ENCODE peak calls at places on chromosomes 11 and 22, in six cellular contexts. One of them, this sample, is unnamed.
A peak's percentile ranks its signal among the peaks of the same experiment; 100 is the strongest.

GRCh38 chr11:36123353-36124220 is 165.6 kb downstream of the COMMD9 start:
- DNase-seq in hepatic stellate cell: no peak
- DNase-seq in thoracic aorta: no peak
- DNase-seq in substantia nigra: peak; percentile 77
- DNase-seq in kidney glomerular epithelial cell: no peak
- DNase-seq in Caco-2: no peak
- DNase-seq in this sample: no peak

GRCh38 chr22:21567456-21568206 is at the start of gene UBE2L3:
- DNase-seq in thoracic aorta: peak; percentile 56
- DNase-seq in Caco-2: peak; percentile 90
- DNase-seq in substantia nigra: peak; percentile 78
- DNase-seq in kidney glomerular epithelial cell: peak; percentile 49
- DNase-seq in hepatic stellate cell: peak; percentile 88
- DNase-seq in this sample: no peak

GRCh38 chr11:73761403-73761945 is 600 bp upstream of the RAB6A start:
- DNase-seq in substantia nigra: no peak
- DNase-seq in thoracic aorta: no peak
- DNase-seq in kidney glomerular epithelial cell: no peak
- DNase-seq in Caco-2: no peak
- DNase-seq in hepatic stellate cell: no peak
- DNase-seq in this sample: no peak

GRCh38 chr11:65021509-65021908 is 5.7 kb upstream of the SNX15 start:
- DNase-seq in substantia nigra: no peak
- DNase-seq in thoracic aorta: no peak
- DNase-seq in hepatic stellate cell: no peak
- DNase-seq in kidney glomerular epithelial cell: no peak
- DNase-seq in Caco-2: no peak
- DNase-seq in this sample: no peak

GRCh38 chr11:98740335-98740734 is 280.4 kb upstream of the CNTN5 start:
- DNase-seq in thoracic aorta: no peak
- DNase-seq in substantia nigra: no peak
- DNase-seq in kidney glomerular epithelial cell: no peak
- DNase-seq in hepatic stellate cell: no peak
- DNase-seq in Caco-2: no peak
- DNase-seq in this sample: no peak

GRCh38 chr11:67663515-67664212 is 10.8 kb downstream of the ALDH3B2 start:
- DNase-seq in Caco-2: no peak
- DNase-seq in kidney glomerular epithelial cell: no peak
- DNase-seq in substantia nigra: no peak
- DNase-seq in hepatic stellate cell: peak; percentile 5
- DNase-seq in thoracic aorta: no peak
- DNase-seq in this sample: no peak

GRCh38 chr22:25488244-25489020 is 76.0 kb upstream of the GRK3 start:
- DNase-seq in substantia nigra: peak; percentile 26
- DNase-seq in thoracic aorta: peak; percentile 9
- DNase-seq in kidney glomerular epithelial cell: peak; percentile 99
- DNase-seq in Caco-2: no peak
- DNase-seq in hepatic stellate cell: peak; percentile 29
- DNase-seq in this sample: peak; percentile 86

GRCh38 chr11:36360833-36361232 is 64.7 kb downstream of the PRR5L start:
- DNase-seq in Caco-2: no peak
- DNase-seq in hepatic stellate cell: no peak
- DNase-seq in thoracic aorta: no peak
- DNase-seq in substantia nigra: no peak
- DNase-seq in kidney glomerular epithelial cell: no peak
- DNase-seq in this sample: no peak

GRCh38 chr11:76626921-76627391 is 43.6 kb downstream of the LRRC32 start:
- DNase-seq in kidney glomerular epithelial cell: no peak
- DNase-seq in thoracic aorta: no peak
- DNase-seq in substantia nigra: no peak
- DNase-seq in hepatic stellate cell: no peak
- DNase-seq in Caco-2: no peak
- DNase-seq in this sample: no peak

GRCh38 chr11:46322759-46323158 is 24.5 kb upstream of the DGKZ start:
- DNase-seq in Caco-2: peak; percentile 29
- DNase-seq in substantia nigra: no peak
- DNase-seq in thoracic aorta: no peak
- DNase-seq in hepatic stellate cell: no peak
- DNase-seq in kidney glomerular epithelial cell: no peak
- DNase-seq in this sample: no peak

GRCh38 chr11:6129011-6129410 is 21.5 kb downstream of the OR56B4 start:
- DNase-seq in Caco-2: no peak
- DNase-seq in substantia nigra: no peak
- DNase-seq in kidney glomerular epithelial cell: no peak
- DNase-seq in hepatic stellate cell: no peak
- DNase-seq in thoracic aorta: no peak
- DNase-seq in this sample: no peak

GRCh38 chr11:130178992-130179391 is 19.4 kb downstream of the ST14 start:
- DNase-seq in substantia nigra: no peak
- DNase-seq in thoracic aorta: no peak
- DNase-seq in hepatic stellate cell: no peak
- DNase-seq in Caco-2: no peak
- DNase-seq in kidney glomerular epithelial cell: no peak
- DNase-seq in this sample: no peak

GRCh38 chr11:35276396-35276795 is 137.4 kb downstream of the CD44 start:
- DNase-seq in substantia nigra: peak; percentile 29
- DNase-seq in Caco-2: no peak
- DNase-seq in hepatic stellate cell: no peak
- DNase-seq in thoracic aorta: no peak
- DNase-seq in kidney glomerular epithelial cell: no peak
- DNase-seq in this sample: no peak

GRCh38 chr22:46148885-46149492 is 1.3 kb upstream of the PPARA start:
- DNase-seq in kidney glomerular epithelial cell: no peak
- DNase-seq in substantia nigra: no peak
- DNase-seq in hepatic stellate cell: no peak
- DNase-seq in Caco-2: no peak
- DNase-seq in thoracic aorta: no peak
- DNase-seq in this sample: no peak

GRCh38 chr22:46801826-46802607 is 39.6 kb downstream of the TBC1D22A start:
- DNase-seq in Caco-2: no peak
- DNase-seq in thoracic aorta: no peak
- DNase-seq in hepatic stellate cell: no peak
- DNase-seq in kidney glomerular epithelial cell: no peak
- DNase-seq in substantia nigra: no peak
- DNase-seq in this sample: no peak

GRCh38 chr11:44607987-44608386 is 42.5 kb downstream of the CD82 start:
- DNase-seq in thoracic aorta: no peak
- DNase-seq in hepatic stellate cell: peak; percentile 42
- DNase-seq in kidney glomerular epithelial cell: peak; percentile 71
- DNase-seq in Caco-2: no peak
- DNase-seq in substantia nigra: no peak
- DNase-seq in this sample: peak; percentile 50

GRCh38 chr11:95556342-95557151 is 233.0 kb downstream of the FAM76B start:
- DNase-seq in hepatic stellate cell: no peak
- DNase-seq in thoracic aorta: no peak
- DNase-seq in substantia nigra: no peak
- DNase-seq in kidney glomerular epithelial cell: no peak
- DNase-seq in Caco-2: no peak
- DNase-seq in this sample: no peak

GRCh38 chr22:32661296-32661695 is 140.2 kb upstream of the TIMP3 start:
- DNase-seq in Caco-2: no peak
- DNase-seq in kidney glomerular epithelial cell: peak; percentile 34
- DNase-seq in hepatic stellate cell: peak; percentile 80
- DNase-seq in substantia nigra: peak; percentile 6
- DNase-seq in thoracic aorta: no peak
- DNase-seq in this sample: peak; percentile 51

GRCh38 chr11:93085097-93085496 is 112.7 kb downstream of the SLC36A4 start:
- DNase-seq in substantia nigra: no peak
- DNase-seq in Caco-2: no peak
- DNase-seq in thoracic aorta: no peak
- DNase-seq in hepatic stellate cell: peak; percentile 16
- DNase-seq in kidney glomerular epithelial cell: no peak
- DNase-seq in this sample: no peak

GRCh38 chr11:125517116-125517804 is 21.2 kb upstream of the FEZ1 start:
- DNase-seq in thoracic aorta: no peak
- DNase-seq in kidney glomerular epithelial cell: no peak
- DNase-seq in substantia nigra: peak; percentile 13
- DNase-seq in hepatic stellate cell: peak; percentile 76
- DNase-seq in Caco-2: peak; percentile 38
- DNase-seq in this sample: no peak

GRCh38 chr11:76297143-76297542 is 83.8 kb downstream of the THAP12 start:
- DNase-seq in Caco-2: no peak
- DNase-seq in kidney glomerular epithelial cell: no peak
- DNase-seq in substantia nigra: no peak
- DNase-seq in hepatic stellate cell: no peak
- DNase-seq in thoracic aorta: no peak
- DNase-seq in this sample: no peak

GRCh38 chr11:71568707-71569349 is 3.5 kb downstream of the KRTAP5-10 start:
- DNase-seq in hepatic stellate cell: no peak
- DNase-seq in Caco-2: no peak
- DNase-seq in kidney glomerular epithelial cell: no peak
- DNase-seq in substantia nigra: no peak
- DNase-seq in thoracic aorta: no peak
- DNase-seq in this sample: no peak

GRCh38 chr11:65058012-65058411 is 341 bp downstream of the NAALADL1 start:
- DNase-seq in kidney glomerular epithelial cell: no peak
- DNase-seq in hepatic stellate cell: no peak
- DNase-seq in thoracic aorta: no peak
- DNase-seq in substantia nigra: no peak
- DNase-seq in Caco-2: no peak
- DNase-seq in this sample: no peak

GRCh38 chr11:15826826-15827225 is 529.5 kb downstream of the SOX6 start:
- DNase-seq in thoracic aorta: no peak
- DNase-seq in substantia nigra: peak; percentile 12
- DNase-seq in Caco-2: peak; percentile 71
- DNase-seq in hepatic stellate cell: peak; percentile 14
- DNase-seq in kidney glomerular epithelial cell: no peak
- DNase-seq in this sample: no peak

GRCh38 chr11:63683133-63683991 is 2.1 kb downstream of the RTN3 start:
- DNase-seq in thoracic aorta: no peak
- DNase-seq in hepatic stellate cell: no peak
- DNase-seq in substantia nigra: no peak
- DNase-seq in Caco-2: no peak
- DNase-seq in kidney glomerular epithelial cell: no peak
- DNase-seq in this sample: no peak

GRCh38 chr22:44746836-44747519 is 5.4 kb upstream of the ARHGAP8 start:
- DNase-seq in thoracic aorta: no peak
- DNase-seq in substantia nigra: no peak
- DNase-seq in hepatic stellate cell: no peak
- DNase-seq in kidney glomerular epithelial cell: peak; percentile 54
- DNase-seq in Caco-2: peak; percentile 80
- DNase-seq in this sample: no peak

GRCh38 chr22:23984430-23984829 is 4.5 kb downstream of the GSTT2 start:
- DNase-seq in kidney glomerular epithelial cell: no peak
- DNase-seq in substantia nigra: no peak
- DNase-seq in hepatic stellate cell: peak; percentile 41
- DNase-seq in thoracic aorta: no peak
- DNase-seq in Caco-2: peak; percentile 67
- DNase-seq in this sample: no peak

GRCh38 chr11:128021304-128022006 is 565.9 kb downstream of the ETS1 start:
- DNase-seq in kidney glomerular epithelial cell: no peak
- DNase-seq in hepatic stellate cell: no peak
- DNase-seq in thoracic aorta: no peak
- DNase-seq in substantia nigra: no peak
- DNase-seq in Caco-2: peak; percentile 44
- DNase-seq in this sample: no peak

GRCh38 chr22:49018601-49019000 is 809.1 kb downstream of the BRD1 start:
- DNase-seq in hepatic stellate cell: no peak
- DNase-seq in thoracic aorta: no peak
- DNase-seq in kidney glomerular epithelial cell: no peak
- DNase-seq in substantia nigra: no peak
- DNase-seq in Caco-2: no peak
- DNase-seq in this sample: no peak

GRCh38 chr11:68980776-68981065 is at the start of gene MRGPRD:
- DNase-seq in kidney glomerular epithelial cell: no peak
- DNase-seq in substantia nigra: no peak
- DNase-seq in hepatic stellate cell: no peak
- DNase-seq in Caco-2: no peak
- DNase-seq in thoracic aorta: no peak
- DNase-seq in this sample: no peak

GRCh38 chr11:35158371-35159081 is 19.6 kb downstream of the CD44 start:
- DNase-seq in Caco-2: no peak
- DNase-seq in substantia nigra: peak; percentile 26
- DNase-seq in hepatic stellate cell: no peak
- DNase-seq in kidney glomerular epithelial cell: no peak
- DNase-seq in thoracic aorta: no peak
- DNase-seq in this sample: no peak

GRCh38 chr22:38753894-38754246 is 1.9 kb downstream of the SUN2 start:
- DNase-seq in kidney glomerular epithelial cell: no peak
- DNase-seq in substantia nigra: no peak
- DNase-seq in hepatic stellate cell: no peak
- DNase-seq in thoracic aorta: no peak
- DNase-seq in Caco-2: no peak
- DNase-seq in this sample: no peak

GRCh38 chr11:112784323-112785073 is 176.7 kb upstream of the NCAM1 start:
- DNase-seq in hepatic stellate cell: no peak
- DNase-seq in thoracic aorta: peak; percentile 52
- DNase-seq in kidney glomerular epithelial cell: peak; percentile 60
- DNase-seq in Caco-2: no peak
- DNase-seq in substantia nigra: peak; percentile 29
- DNase-seq in this sample: peak; percentile 12

This sample was measured in kidney epithelial cell.